ENCODE peak calls at places on chromosomes 12 and 14, in six cellular contexts. One of them, this sample, is unnamed.

GRCh38 chr12:122837306-122838265 is 2.3 kb downstream of the HIP1R start:
- DNase-seq in sigmoid colon: no peak
- DNase-seq in pancreas: peak
- DNase-seq in Caco-2: no peak
- DNase-seq in heart right ventricle: no peak
- DNase-seq in bronchial epithelial cell: peak
- DNase-seq in this sample: peak

GRCh38 chr12:12598864-12599263 is 12.8 kb upstream of the CREBL2 start:
- DNase-seq in sigmoid colon: no peak
- DNase-seq in pancreas: no peak
- DNase-seq in Caco-2: no peak
- DNase-seq in heart right ventricle: no peak
- DNase-seq in bronchial epithelial cell: no peak
- DNase-seq in this sample: no peak

GRCh38 chr12:119410396-119410795 is 75.9 kb downstream of the CCDC60 start:
- DNase-seq in sigmoid colon: no peak
- DNase-seq in pancreas: no peak
- DNase-seq in Caco-2: peak
- DNase-seq in heart right ventricle: no peak
- DNase-seq in bronchial epithelial cell: no peak
- DNase-seq in this sample: peak

GRCh38 chr12:115166698-115167315 is 482.8 kb upstream of the TBX3 start:
- DNase-seq in sigmoid colon: no peak
- DNase-seq in pancreas: no peak
- DNase-seq in Caco-2: no peak
- DNase-seq in heart right ventricle: no peak
- DNase-seq in bronchial epithelial cell: no peak
- DNase-seq in this sample: no peak

GRCh38 chr14:101288436-101289229 is 272.7 kb upstream of the DIO3 start:
- DNase-seq in sigmoid colon: no peak
- DNase-seq in pancreas: no peak
- DNase-seq in Caco-2: no peak
- DNase-seq in heart right ventricle: no peak
- DNase-seq in bronchial epithelial cell: no peak
- DNase-seq in this sample: no peak

GRCh38 chr14:76121089-76121748 is 30.5 kb upstream of the GPATCH2L start:
- DNase-seq in sigmoid colon: no peak
- DNase-seq in pancreas: no peak
- DNase-seq in Caco-2: no peak
- DNase-seq in heart right ventricle: no peak
- DNase-seq in bronchial epithelial cell: no peak
- DNase-seq in this sample: no peak

GRCh38 chr14:61477845-61478438 is 156.6 kb downstream of the PRKCH start:
- DNase-seq in sigmoid colon: peak
- DNase-seq in pancreas: peak
- DNase-seq in Caco-2: no peak
- DNase-seq in heart right ventricle: peak
- DNase-seq in bronchial epithelial cell: no peak
- DNase-seq in this sample: no peak

GRCh38 chr12:87924149-87924548 is 105.1 kb downstream of the C12orf50 start:
- DNase-seq in sigmoid colon: no peak
- DNase-seq in pancreas: no peak
- DNase-seq in Caco-2: no peak
- DNase-seq in heart right ventricle: no peak
- DNase-seq in bronchial epithelial cell: no peak
- DNase-seq in this sample: no peak

GRCh38 chr14:81829447-81829846 is 295.8 kb upstream of the SEL1L start:
- DNase-seq in sigmoid colon: peak
- DNase-seq in pancreas: no peak
- DNase-seq in Caco-2: no peak
- DNase-seq in heart right ventricle: peak
- DNase-seq in bronchial epithelial cell: no peak
- DNase-seq in this sample: no peak

GRCh38 chr12:122399254-122399591 is 23.2 kb downstream of the CLIP1 start:
- DNase-seq in sigmoid colon: no peak
- DNase-seq in pancreas: no peak
- DNase-seq in Caco-2: no peak
- DNase-seq in heart right ventricle: no peak
- DNase-seq in bronchial epithelial cell: no peak
- DNase-seq in this sample: no peak

GRCh38 chr12:21656931-21657335 is 709 bp downstream of the LDHB start:
- DNase-seq in sigmoid colon: peak
- DNase-seq in pancreas: peak
- DNase-seq in Caco-2: peak
- DNase-seq in heart right ventricle: no peak
- DNase-seq in bronchial epithelial cell: peak
- DNase-seq in this sample: no peak

GRCh38 chr12:480831-481230 is 21.1 kb downstream of the B4GALNT3 start:
- DNase-seq in sigmoid colon: no peak
- DNase-seq in pancreas: no peak
- DNase-seq in Caco-2: peak
- DNase-seq in heart right ventricle: no peak
- DNase-seq in bronchial epithelial cell: no peak
- DNase-seq in this sample: no peak

GRCh38 chr12:106907411-106907810 is 48.3 kb upstream of the TMEM263 start:
- DNase-seq in sigmoid colon: no peak
- DNase-seq in pancreas: no peak
- DNase-seq in Caco-2: no peak
- DNase-seq in heart right ventricle: no peak
- DNase-seq in bronchial epithelial cell: no peak
- DNase-seq in this sample: no peak

GRCh38 chr14:38207830-38208815 is at the start of gene SSTR1:
- DNase-seq in sigmoid colon: no peak
- DNase-seq in pancreas: peak
- DNase-seq in Caco-2: peak
- DNase-seq in heart right ventricle: no peak
- DNase-seq in bronchial epithelial cell: no peak
- DNase-seq in this sample: no peak

GRCh38 chr14:68780358-68781160 is 12.3 kb downstream of the ZFP36L1 start:
- DNase-seq in sigmoid colon: peak
- DNase-seq in pancreas: peak
- DNase-seq in Caco-2: peak
- DNase-seq in heart right ventricle: peak
- DNase-seq in bronchial epithelial cell: no peak
- DNase-seq in this sample: no peak

GRCh38 chr12:117900561-117900960 is 68.2 kb downstream of the KSR2 start:
- DNase-seq in sigmoid colon: no peak
- DNase-seq in pancreas: no peak
- DNase-seq in Caco-2: no peak
- DNase-seq in heart right ventricle: no peak
- DNase-seq in bronchial epithelial cell: peak
- DNase-seq in this sample: no peak

GRCh38 chr12:32379667-32380066 is 19.7 kb upstream of the FGD4 start:
- DNase-seq in sigmoid colon: no peak
- DNase-seq in pancreas: no peak
- DNase-seq in Caco-2: no peak
- DNase-seq in heart right ventricle: no peak
- DNase-seq in bronchial epithelial cell: no peak
- DNase-seq in this sample: no peak

GRCh38 chr14:101721111-101721510 is 40.4 kb upstream of the PPP2R5C start:
- DNase-seq in sigmoid colon: no peak
- DNase-seq in pancreas: no peak
- DNase-seq in Caco-2: no peak
- DNase-seq in heart right ventricle: no peak
- DNase-seq in bronchial epithelial cell: no peak
- DNase-seq in this sample: no peak

GRCh38 chr12:7970475-7971252 is 34.7 kb upstream of the SLC2A3 start:
- DNase-seq in sigmoid colon: peak
- DNase-seq in pancreas: peak
- DNase-seq in Caco-2: peak
- DNase-seq in heart right ventricle: peak
- DNase-seq in bronchial epithelial cell: peak
- DNase-seq in this sample: no peak

GRCh38 chr14:91996951-91997371 is 42.9 kb downstream of the TRIP11 start:
- DNase-seq in sigmoid colon: no peak
- DNase-seq in pancreas: no peak
- DNase-seq in Caco-2: no peak
- DNase-seq in heart right ventricle: no peak
- DNase-seq in bronchial epithelial cell: peak
- DNase-seq in this sample: peak

GRCh38 chr14:93536945-93537344 is 106.2 kb downstream of the UNC79 start:
- DNase-seq in sigmoid colon: no peak
- DNase-seq in pancreas: no peak
- DNase-seq in Caco-2: no peak
- DNase-seq in heart right ventricle: no peak
- DNase-seq in bronchial epithelial cell: no peak
- DNase-seq in this sample: no peak
- TF ChIP-seq CTCF in sigmoid colon: no peak
- TF ChIP-seq CTCF in pancreas: no peak
- TF ChIP-seq CTCF in Caco-2: no peak
- TF ChIP-seq CTCF in heart right ventricle: peak
- TF ChIP-seq CTCF in bronchial epithelial cell: no peak
- TF ChIP-seq CTCF in this sample: peak

DNA sequence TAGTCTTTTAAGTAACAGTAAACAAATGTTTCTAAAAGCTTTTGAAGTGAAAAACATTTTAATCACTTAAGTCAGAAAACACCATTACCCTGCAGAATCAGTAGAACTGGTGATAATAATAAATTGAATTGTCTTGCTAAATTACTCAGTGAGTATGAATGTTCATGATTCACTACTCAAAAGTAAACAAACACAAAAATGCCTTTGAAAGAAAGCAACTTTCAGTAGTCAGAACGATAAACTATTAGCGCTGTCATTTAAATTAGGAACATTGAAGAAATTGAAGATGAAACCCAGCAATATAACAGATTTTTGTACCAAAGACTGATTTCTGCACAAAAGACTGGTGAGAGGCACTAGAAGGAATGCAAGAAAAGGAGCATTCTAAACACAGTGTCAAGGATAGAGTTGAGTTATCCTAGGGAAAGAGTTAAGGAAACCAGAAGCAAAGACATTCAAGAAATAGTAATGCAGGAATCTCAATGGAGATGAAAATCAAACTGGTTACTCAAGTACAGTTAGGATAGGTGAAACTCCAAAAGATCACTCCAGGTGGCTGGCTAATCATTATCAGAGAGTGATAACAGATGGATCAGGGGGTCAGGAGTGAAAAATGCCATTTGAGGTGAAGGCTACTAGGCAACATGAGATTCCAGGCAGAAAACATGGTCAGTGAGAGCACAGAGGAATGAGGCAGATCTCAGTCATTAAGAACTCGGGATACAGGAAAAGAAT is 77.4 kb upstream of the ALG10 start:
- DNase-seq in sigmoid colon: no peak
- DNase-seq in pancreas: no peak
- DNase-seq in Caco-2: peak
- DNase-seq in heart right ventricle: no peak
- DNase-seq in bronchial epithelial cell: peak
- DNase-seq in this sample: no peak
- H3K4me3 ChIP-seq in sigmoid colon: no peak
- H3K4me3 ChIP-seq in pancreas: no peak
- H3K4me3 ChIP-seq in Caco-2: no peak
- H3K4me3 ChIP-seq in heart right ventricle: no peak
- H3K4me3 ChIP-seq in bronchial epithelial cell: no peak
- H3K4me3 ChIP-seq in this sample: no peak

GRCh38 chr12:1934831-1935230 is 16.4 kb upstream of the CACNA2D4 start:
- DNase-seq in sigmoid colon: peak
- DNase-seq in pancreas: no peak
- DNase-seq in Caco-2: no peak
- DNase-seq in heart right ventricle: no peak
- DNase-seq in bronchial epithelial cell: no peak
- DNase-seq in this sample: no peak

GRCh38 chr12:1932264-1932777 is 13.9 kb upstream of the CACNA2D4 start:
- DNase-seq in sigmoid colon: peak
- DNase-seq in pancreas: no peak
- DNase-seq in Caco-2: no peak
- DNase-seq in heart right ventricle: peak
- DNase-seq in bronchial epithelial cell: no peak
- DNase-seq in this sample: peak

GRCh38 chr12:1935242-1935641 is 16.8 kb upstream of the CACNA2D4 start:
- DNase-seq in sigmoid colon: peak
- DNase-seq in pancreas: no peak
- DNase-seq in Caco-2: no peak
- DNase-seq in heart right ventricle: no peak
- DNase-seq in bronchial epithelial cell: no peak
- DNase-seq in this sample: no peak

GRCh38 chr12:1934068-1934467 is 15.6 kb upstream of the CACNA2D4 start:
- DNase-seq in sigmoid colon: no peak
- DNase-seq in pancreas: no peak
- DNase-seq in Caco-2: no peak
- DNase-seq in heart right ventricle: no peak
- DNase-seq in bronchial epithelial cell: no peak
- DNase-seq in this sample: no peak

DNA sequence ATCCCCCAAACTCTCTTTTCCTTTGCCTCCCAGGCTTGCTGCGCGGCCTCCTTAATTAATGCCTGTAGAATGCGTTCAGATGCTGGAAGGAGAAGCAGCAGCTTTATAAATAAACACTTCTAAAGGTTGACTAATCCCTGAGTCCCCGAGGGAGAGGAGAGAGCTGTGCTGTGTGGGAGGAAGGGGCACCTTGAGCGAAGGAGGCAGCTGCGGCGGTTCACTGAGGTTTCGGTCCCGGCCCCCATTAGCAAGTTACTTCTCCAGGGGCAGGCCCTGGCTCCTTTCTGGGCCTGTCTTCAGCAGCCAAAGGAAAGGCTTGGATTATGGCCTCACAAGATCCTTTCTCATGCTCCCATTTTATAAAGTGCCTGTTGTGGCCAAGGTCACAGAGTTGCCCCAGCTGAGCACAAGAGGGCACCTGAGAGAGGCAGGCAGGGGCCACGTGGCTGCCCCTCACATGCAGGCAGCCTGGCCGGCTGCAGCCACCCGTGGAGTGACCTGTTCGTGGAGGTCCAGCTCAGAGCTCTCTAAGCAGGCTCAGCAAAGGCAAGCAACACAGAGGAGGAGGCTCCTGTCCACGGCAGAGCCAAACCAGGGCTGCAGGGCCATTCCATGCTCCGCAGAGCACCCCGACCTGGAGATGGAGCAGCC is 15.0 kb upstream of the CACNA2D4 start:
- DNase-seq in sigmoid colon: peak
- DNase-seq in pancreas: no peak
- DNase-seq in Caco-2: no peak
- DNase-seq in heart right ventricle: no peak
- DNase-seq in bronchial epithelial cell: no peak
- DNase-seq in this sample: no peak
- TF ChIP-seq CTCF in sigmoid colon: no peak
- TF ChIP-seq CTCF in pancreas: no peak
- TF ChIP-seq CTCF in Caco-2: no peak
- TF ChIP-seq CTCF in heart right ventricle: no peak
- TF ChIP-seq CTCF in bronchial epithelial cell: no peak
- TF ChIP-seq CTCF in this sample: no peak

DNA sequence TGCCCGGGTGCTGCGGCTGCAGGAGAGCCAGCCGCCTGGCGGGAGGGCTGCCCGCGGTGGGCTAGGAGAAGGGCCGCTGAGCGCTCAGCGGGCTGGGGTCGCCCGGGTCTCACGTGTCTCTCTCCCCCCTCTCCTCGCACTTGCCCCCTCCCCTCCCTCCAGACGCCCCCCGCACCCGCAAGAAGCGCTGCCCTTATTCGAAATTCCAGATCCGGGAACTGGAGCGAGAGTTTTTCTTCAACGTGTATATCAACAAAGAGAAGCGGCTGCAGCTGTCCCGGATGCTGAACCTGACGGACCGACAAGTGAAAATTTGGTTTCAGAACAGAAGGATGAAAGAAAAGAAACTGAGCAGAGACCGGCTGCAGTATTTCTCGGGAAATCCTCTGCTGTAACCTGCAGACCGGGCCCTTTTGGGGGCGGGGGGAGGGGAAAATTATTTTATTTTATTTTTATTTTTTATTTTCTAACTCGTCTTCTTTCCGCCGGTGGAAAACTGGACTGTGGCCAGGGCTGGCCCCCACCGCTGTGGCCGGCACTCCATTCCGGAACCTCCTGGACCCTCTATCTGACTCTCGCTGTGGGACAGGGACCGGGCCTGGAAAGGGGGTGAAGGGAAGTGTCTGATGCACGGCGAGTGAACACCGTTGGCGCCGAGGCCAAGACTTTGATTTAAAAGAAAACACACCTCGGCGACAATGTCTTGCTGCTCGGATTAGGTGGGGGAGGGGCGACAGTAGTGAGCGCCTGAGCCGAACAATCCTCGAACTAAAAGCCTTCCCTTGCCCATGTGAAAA is 463 bp upstream of the HOTAIR start:
- DNase-seq in sigmoid colon: no peak
- DNase-seq in pancreas: no peak
- DNase-seq in Caco-2: no peak
- DNase-seq in heart right ventricle: no peak
- DNase-seq in bronchial epithelial cell: no peak
- DNase-seq in this sample: no peak
- H3K4me3 ChIP-seq in sigmoid colon: no peak
- H3K4me3 ChIP-seq in pancreas: no peak
- H3K4me3 ChIP-seq in Caco-2: peak
- H3K4me3 ChIP-seq in heart right ventricle: peak
- H3K4me3 ChIP-seq in bronchial epithelial cell: no peak
- H3K4me3 ChIP-seq in this sample: peak

This sample was measured in epithelial cell of proximal tubule.